ENCODE peak calls at places on chromosomes 16 and 17, in seven cellular contexts. Y, S, H, R, A, W and X are unnamed samples.

GRCh38 chr16:2224183-2224486 is 744 bp downstream of the E4F1 start:
- DNase-seq in Y (peak; percentile 61), S (no peak), H (no peak), R (no peak), A (peak; percentile 60), W (no peak), X (no peak)

GRCh38 chr16:27681681-27682080 is 131.7 kb downstream of the KATNIP start:
- DNase-seq in Y (no peak), S (no peak), H (no peak), R (no peak), A (no peak), W (no peak), X (no peak)

GRCh38 chr17:80182845-80183223 is 13.0 kb downstream of the CARD14 start:
- DNase-seq in Y (no peak), S (no peak), H (no peak), R (no peak), A (no peak), W (no peak), X (no peak)

GRCh38 chr16:57859331-57859730 is 57.0 kb upstream of the KIFC3 start:
- DNase-seq in Y (peak; percentile 82), S (peak; percentile 13), H (no peak), R (peak; percentile 41), A (peak; percentile 18), W (no peak), X (peak; percentile 31)

GRCh38 chr16:84869464-84869863 is 49.7 kb downstream of the CRISPLD2 start:
- DNase-seq in Y (no peak), S (no peak), H (no peak), R (no peak), A (no peak), W (no peak), X (no peak)

GRCh38 chr17:8859029-8859803 is 8.3 kb downstream of the PIK3R6 start:
- DNase-seq in Y (no peak), S (no peak), H (no peak), R (no peak), A (no peak), W (no peak), X (no peak)

GRCh38 chr17:2954898-2955445 is 108.4 kb downstream of the OR1D5 start:
- DNase-seq in Y (peak; percentile 98), S (peak; percentile 65), H (no peak), R (no peak), A (peak; percentile 91), W (no peak), X (no peak)

GRCh38 chr17:2602597-2603017 is 9.2 kb downstream of the PAFAH1B1 start:
- DNase-seq in Y (peak; percentile 39), S (no peak), H (no peak), R (no peak), A (peak; percentile 28), W (no peak), X (no peak)

GRCh38 chr16:67653131-67654068 is 6.7 kb downstream of the ACD start:
- DNase-seq in Y (no peak), S (no peak), H (peak; percentile 49), R (no peak), A (no peak), W (no peak), X (no peak)

GRCh38 chr17:33482636-33483035 is 189.5 kb upstream of the ASIC2 start:
- DNase-seq in Y (no peak), S (no peak), H (no peak), R (no peak), A (no peak), W (no peak), X (no peak)

GRCh38 chr17:56597495-56597990 is 4.0 kb downstream of the NOG start:
- DNase-seq in Y (no peak), S (no peak), H (peak; percentile 21), R (peak; percentile 54), A (no peak), W (no peak), X (peak; percentile 34)

GRCh38 chr16:79286646-79287423 is 313.7 kb downstream of the MAF start:
- DNase-seq in Y (no peak), S (peak; percentile 91), H (peak; percentile 71), R (peak; percentile 41), A (no peak), W (peak; percentile 67), X (peak; percentile 13)

GRCh38 chr17:45425125-45425983 is 7.3 kb downstream of the ARHGAP27 start:
- DNase-seq in Y (peak; percentile 97), S (no peak), H (peak; percentile 84), R (peak; percentile 80), A (peak; percentile 62), W (peak; percentile 27), X (no peak)

GRCh38 chr17:78318407-78318806 is 41.5 kb downstream of the SOCS3 start:
- DNase-seq in Y (no peak), S (no peak), H (no peak), R (no peak), A (no peak), W (no peak), X (no peak)

GRCh38 chr16:50742521-50743150 is 750 bp downstream of the CYLD start:
- DNase-seq in Y (no peak), S (peak; percentile 44), H (no peak), R (peak; percentile 25), A (peak; percentile 33), W (peak; percentile 61), X (peak; percentile 17)

GRCh38 chr17:76872221-76872873 is 4.1 kb downstream of the MGAT5B start:
- DNase-seq in Y (peak; percentile 89), S (no peak), H (no peak), R (no peak), A (peak; percentile 91), W (no peak), X (no peak)

GRCh38 chr16:17939052-17939673 is 397.4 kb downstream of the NPIPA8 start:
- DNase-seq in Y (no peak), S (no peak), H (no peak), R (no peak), A (no peak), W (no peak), X (no peak)

GRCh38 chr17:43092891-43093290 is 32.3 kb downstream of the BRCA1 start:
- DNase-seq in Y (no peak), S (no peak), H (no peak), R (no peak), A (no peak), W (no peak), X (no peak)

GRCh38 chr16:83068686-83069085 is 441.9 kb downstream of the CDH13 start:
- DNase-seq in Y (no peak), S (no peak), H (no peak), R (no peak), A (peak; percentile 63), W (no peak), X (no peak)
- TF ChIP-seq CTCF in Y (no peak), S (peak; percentile 12), H (no peak), R (no peak), A (peak; percentile 41), W (no peak), X (no peak)

GRCh38 chr17:6651483-6652452 is at the start of the genes C17orf100 and MED31:
- DNase-seq in Y (peak; percentile 95), S (peak; percentile 95), H (peak; percentile 98), R (peak; percentile 94), A (peak; percentile 87), W (peak; percentile 96), X (peak; percentile 97)

GRCh38 chr17:6642592-6642991 is 1.7 kb downstream of the TXNDC17 start:
- DNase-seq in Y (no peak), S (no peak), H (no peak), R (no peak), A (no peak), W (no peak), X (no peak)

GRCh38 chr17:6643460-6644125 is 2.7 kb downstream of the TXNDC17 start:
- DNase-seq in Y (no peak), S (no peak), H (no peak), R (no peak), A (no peak), W (no peak), X (no peak)

DNA sequence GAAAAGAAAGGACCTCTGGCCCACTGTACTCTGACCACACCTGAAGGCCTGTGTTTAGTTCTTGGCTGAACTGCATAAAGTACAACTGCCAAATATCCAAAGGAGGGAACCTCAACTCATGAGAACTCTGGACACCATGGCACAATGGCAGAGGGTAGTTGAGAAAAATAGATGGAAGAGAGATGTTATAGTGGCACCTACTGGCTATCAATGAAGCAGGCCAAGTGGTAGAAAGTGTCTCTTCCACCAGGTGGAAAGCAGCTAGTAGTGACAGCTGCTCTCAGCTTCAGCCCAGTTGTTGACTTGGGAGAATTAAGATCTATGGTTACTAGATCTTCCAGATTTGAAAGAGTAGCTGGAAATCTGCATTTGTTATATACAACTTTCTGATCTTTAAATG is 3.2 kb downstream of the MED31 start:
- DNase-seq in Y (peak; percentile 60), S (peak; percentile 59), H (no peak), R (no peak), A (no peak), W (no peak), X (no peak)
- TF ChIP-seq CTCF in Y (peak; percentile 61), S (peak; percentile 82), H (no peak), R (no peak), A (peak; percentile 14), W (no peak), X (no peak)

GRCh38 chr16:54062361-54063346 is 223.9 kb downstream of the IRX3 start:
- DNase-seq in Y (no peak), S (no peak), H (no peak), R (no peak), A (peak; percentile 42), W (no peak), X (no peak)

GRCh38 chr16:54060599-54061355 is 225.8 kb downstream of the IRX3 start:
- DNase-seq in Y (no peak), S (no peak), H (no peak), R (no peak), A (no peak), W (no peak), X (no peak)

GRCh38 chr16:54061454-54061853 is 225.1 kb downstream of the IRX3 start:
- DNase-seq in Y (no peak), S (no peak), H (no peak), R (no peak), A (no peak), W (no peak), X (no peak)

GRCh38 chr16:54056921-54057320 is 229.7 kb downstream of the IRX3 start:
- DNase-seq in Y (no peak), S (no peak), H (no peak), R (no peak), A (no peak), W (no peak), X (no peak)

GRCh38 chr16:54059319-54059718 is 227.3 kb downstream of the IRX3 start:
- DNase-seq in Y (no peak), S (no peak), H (no peak), R (no peak), A (no peak), W (no peak), X (no peak)
- TF ChIP-seq CTCF in Y (no peak), S (no peak), H (no peak), R (no peak), A (no peak), W (no peak), X (no peak)

GRCh38 chr16:1054660-1055556 is 17.6 kb upstream of the SSTR5 start:
- DNase-seq in Y (peak; percentile 57), S (peak; percentile 7), H (peak; percentile 78), R (peak; percentile 88), A (peak; percentile 42), W (no peak), X (peak; percentile 85)
- TF ChIP-seq CTCF in Y (peak; percentile 83), S (peak; percentile 62), H (peak; percentile 80), R (peak; percentile 73), A (peak; percentile 67), W (no peak), X (peak; percentile 65)